ENCODE peak calls at places on chromosomes 3 and 15, in five cellular contexts. One of them, this sample, is unnamed.

GRCh38 chr15:48657891-48658591 is 12.5 kb upstream of the FBN1 start:
- DNase-seq in GM12865: no peak
- DNase-seq in fibroblast of villous mesenchyme: no peak
- DNase-seq in DMS153: no peak
- DNase-seq in M059J: no peak
- DNase-seq in this sample: no peak

GRCh38 chr3:30940740-30941139 is 46.3 kb upstream of the GADL1 start:
- DNase-seq in GM12865: no peak
- DNase-seq in fibroblast of villous mesenchyme: no peak
- DNase-seq in DMS153: no peak
- DNase-seq in M059J: no peak
- DNase-seq in this sample: no peak

GRCh38 chr3:67529915-67530314 is 124.5 kb downstream of the SUCLG2 start:
- DNase-seq in GM12865: peak
- DNase-seq in fibroblast of villous mesenchyme: no peak
- DNase-seq in DMS153: no peak
- DNase-seq in M059J: peak
- DNase-seq in this sample: no peak

GRCh38 chr3:139634236-139634635 is 43.5 kb downstream of the NMNAT3 start:
- DNase-seq in GM12865: no peak
- DNase-seq in fibroblast of villous mesenchyme: peak
- DNase-seq in DMS153: no peak
- DNase-seq in M059J: no peak
- DNase-seq in this sample: no peak

GRCh38 chr3:13144163-13145023 is 71.2 kb upstream of the IQSEC1 start:
- DNase-seq in GM12865: no peak
- DNase-seq in fibroblast of villous mesenchyme: no peak
- DNase-seq in DMS153: no peak
- DNase-seq in M059J: no peak
- DNase-seq in this sample: no peak

GRCh38 chr3:181418249-181418648 is 293.5 kb upstream of the SOX2 start:
- DNase-seq in GM12865: no peak
- DNase-seq in fibroblast of villous mesenchyme: no peak
- DNase-seq in DMS153: no peak
- DNase-seq in M059J: no peak
- DNase-seq in this sample: no peak

GRCh38 chr3:168865022-168865551 is 769.4 kb upstream of the GOLIM4 start:
- DNase-seq in GM12865: peak
- DNase-seq in fibroblast of villous mesenchyme: peak
- DNase-seq in DMS153: no peak
- DNase-seq in M059J: peak
- DNase-seq in this sample: no peak

GRCh38 chr3:149657458-149657795 is 398 bp downstream of the WWTR1 start:
- DNase-seq in GM12865: no peak
- DNase-seq in fibroblast of villous mesenchyme: peak
- DNase-seq in DMS153: no peak
- DNase-seq in M059J: peak
- DNase-seq in this sample: no peak

GRCh38 chr3:124992041-124992440 is 57.5 kb upstream of the MUC13 start:
- DNase-seq in GM12865: no peak
- DNase-seq in fibroblast of villous mesenchyme: no peak
- DNase-seq in DMS153: no peak
- DNase-seq in M059J: no peak
- DNase-seq in this sample: no peak

GRCh38 chr3:28916713-28917499 is 364.0 kb upstream of the RBMS3 start:
- DNase-seq in GM12865: peak
- DNase-seq in fibroblast of villous mesenchyme: peak
- DNase-seq in DMS153: no peak
- DNase-seq in M059J: peak
- DNase-seq in this sample: peak

GRCh38 chr3:51671090-51672082 is at the start of gene TEX264:
- DNase-seq in GM12865: peak
- DNase-seq in fibroblast of villous mesenchyme: peak
- DNase-seq in DMS153: peak
- DNase-seq in M059J: peak
- DNase-seq in this sample: peak

GRCh38 chr3:57627976-57628375 is 30.8 kb upstream of the ARF4 start:
- DNase-seq in GM12865: no peak
- DNase-seq in fibroblast of villous mesenchyme: no peak
- DNase-seq in DMS153: no peak
- DNase-seq in M059J: peak
- DNase-seq in this sample: no peak

GRCh38 chr3:9216736-9217135 is 32.7 kb downstream of the SRGAP3 start:
- DNase-seq in GM12865: no peak
- DNase-seq in fibroblast of villous mesenchyme: no peak
- DNase-seq in DMS153: no peak
- DNase-seq in M059J: no peak
- DNase-seq in this sample: no peak

GRCh38 chr3:184015381-184016019 is 2.2 kb downstream of the ABCC5 start:
- DNase-seq in GM12865: no peak
- DNase-seq in fibroblast of villous mesenchyme: no peak
- DNase-seq in DMS153: peak
- DNase-seq in M059J: no peak
- DNase-seq in this sample: no peak

GRCh38 chr15:82874961-82875360 is 65.5 kb downstream of the WHAMM start:
- DNase-seq in GM12865: no peak
- DNase-seq in fibroblast of villous mesenchyme: no peak
- DNase-seq in DMS153: no peak
- DNase-seq in M059J: no peak
- DNase-seq in this sample: no peak

GRCh38 chr15:58307313-58307961 is 124.4 kb upstream of the LIPC start:
- DNase-seq in GM12865: no peak
- DNase-seq in fibroblast of villous mesenchyme: peak
- DNase-seq in DMS153: no peak
- DNase-seq in M059J: peak
- DNase-seq in this sample: no peak

GRCh38 chr3:72550582-72551262 is 297.5 kb downstream of the SHQ1 start:
- DNase-seq in GM12865: peak
- DNase-seq in fibroblast of villous mesenchyme: no peak
- DNase-seq in DMS153: no peak
- DNase-seq in M059J: no peak
- DNase-seq in this sample: peak

GRCh38 chr3:4848176-4848575 is 131.1 kb upstream of the BHLHE40 start:
- DNase-seq in GM12865: no peak
- DNase-seq in fibroblast of villous mesenchyme: no peak
- DNase-seq in DMS153: no peak
- DNase-seq in M059J: no peak
- DNase-seq in this sample: no peak

GRCh38 chr3:175484666-175485065 is 625.5 kb downstream of the NAALADL2 start:
- DNase-seq in GM12865: peak
- DNase-seq in fibroblast of villous mesenchyme: no peak
- DNase-seq in DMS153: no peak
- DNase-seq in M059J: no peak
- DNase-seq in this sample: no peak